ENCODE peak calls at places on chromosomes 2 and 18, in five cellular contexts. Z is prostate gland; R is fibroblast of lung; T is effector memory CD4-positive, alpha-beta T cell; I is uterus. N is an unnamed sample.

GRCh38 chr18:25805323-25805722 is 285.1 kb downstream of the SS18 start:
- DNase-seq in Z (no peak), R (peak; percentile 77), T (no peak), I (no peak), N (no peak)

GRCh38 chr18:29406996-29407395 is 1230.1 kb upstream of the CDH2 start:
- DNase-seq in Z (no peak), R (no peak), T (no peak), I (no peak), N (no peak)

GRCh38 chr18:31268985-31269406 is 49.0 kb upstream of the DSG1 start:
- DNase-seq in Z (peak; percentile 38), R (peak; percentile 36), T (no peak), I (no peak), N (no peak)

GRCh38 chr2:140808816-140809215 is 1322.0 kb downstream of the LRP1B start:
- DNase-seq in Z (no peak), R (no peak), T (no peak), I (no peak), N (no peak)

GRCh38 chr2:205321240-205321639 is 361.1 kb upstream of the NRP2 start:
- DNase-seq in Z (no peak), R (peak; percentile 71), T (no peak), I (no peak), N (no peak)

GRCh38 chr2:29220506-29221270 is 105.5 kb downstream of the CLIP4 start:
- DNase-seq in Z (no peak), R (no peak), T (no peak), I (no peak), N (peak; percentile 43)

GRCh38 chr18:57649536-57650495 is 28.2 kb upstream of the NARS1 start:
- DNase-seq in Z (no peak), R (peak; percentile 69), T (no peak), I (no peak), N (no peak)

GRCh38 chr2:241514545-241514944 is 6.2 kb upstream of the STK25 start:
- DNase-seq in Z (no peak), R (peak; percentile 20), T (no peak), I (no peak), N (no peak)

GRCh38 chr2:53442783-53443182 is 324.8 kb upstream of the CHAC2 start:
- DNase-seq in Z (no peak), R (no peak), T (no peak), I (no peak), N (no peak)

GRCh38 chr2:36270758-36271157 is 84.8 kb upstream of the CRIM1 start:
- DNase-seq in Z (no peak), R (no peak), T (no peak), I (no peak), N (no peak)

GRCh38 chr2:135916232-135916631 is 40.0 kb upstream of the MCM6 start:
- DNase-seq in Z (peak; percentile 26), R (peak; percentile 24), T (no peak), I (no peak), N (no peak)

DNA sequence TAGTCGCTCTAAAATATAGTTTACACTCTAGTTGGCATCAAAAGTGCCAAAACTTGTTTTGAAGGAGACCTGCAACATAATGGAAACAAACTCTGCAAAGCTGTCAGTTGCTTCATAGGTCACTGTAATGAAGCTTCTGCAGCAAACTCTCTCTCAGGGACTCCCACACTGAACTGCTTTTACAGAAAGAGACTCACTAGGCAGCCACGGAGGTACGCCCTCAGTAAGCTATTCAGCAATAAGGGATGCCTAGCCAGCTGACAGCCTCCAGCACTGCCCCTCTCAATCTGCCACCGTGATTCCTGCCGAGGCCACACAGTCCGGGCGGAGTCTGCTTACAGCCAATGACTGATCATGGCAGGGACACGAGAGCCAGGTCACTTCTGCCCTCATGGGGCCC is 51.1 kb downstream of the COLEC12 start:
- DNase-seq in Z (peak; percentile 47), R (no peak), T (no peak), I (no peak), N (no peak)
- H3K4me3 ChIP-seq in Z (no peak overlapping the region), R (no peak overlapping the region), T (no peak overlapping the region), I (no peak overlapping the region), N (no peak overlapping the region)

GRCh38 chr18:37252342-37252741 is 313.3 kb downstream of the CELF4 start:
- DNase-seq in Z (no peak), R (no peak), T (no peak), I (no peak), N (no peak)

GRCh38 chr18:37254256-37254880 is 311.2 kb downstream of the CELF4 start:
- DNase-seq in Z (no peak), R (no peak), T (no peak), I (no peak), N (no peak)

GRCh38 chr18:37252854-37253396 is 312.7 kb downstream of the CELF4 start:
- DNase-seq in Z (no peak), R (no peak), T (no peak), I (no peak), N (no peak)

GRCh38 chr18:37254973-37255372 is 310.6 kb downstream of the CELF4 start:
- DNase-seq in Z (no peak), R (no peak), T (no peak), I (no peak), N (no peak)

DNA sequence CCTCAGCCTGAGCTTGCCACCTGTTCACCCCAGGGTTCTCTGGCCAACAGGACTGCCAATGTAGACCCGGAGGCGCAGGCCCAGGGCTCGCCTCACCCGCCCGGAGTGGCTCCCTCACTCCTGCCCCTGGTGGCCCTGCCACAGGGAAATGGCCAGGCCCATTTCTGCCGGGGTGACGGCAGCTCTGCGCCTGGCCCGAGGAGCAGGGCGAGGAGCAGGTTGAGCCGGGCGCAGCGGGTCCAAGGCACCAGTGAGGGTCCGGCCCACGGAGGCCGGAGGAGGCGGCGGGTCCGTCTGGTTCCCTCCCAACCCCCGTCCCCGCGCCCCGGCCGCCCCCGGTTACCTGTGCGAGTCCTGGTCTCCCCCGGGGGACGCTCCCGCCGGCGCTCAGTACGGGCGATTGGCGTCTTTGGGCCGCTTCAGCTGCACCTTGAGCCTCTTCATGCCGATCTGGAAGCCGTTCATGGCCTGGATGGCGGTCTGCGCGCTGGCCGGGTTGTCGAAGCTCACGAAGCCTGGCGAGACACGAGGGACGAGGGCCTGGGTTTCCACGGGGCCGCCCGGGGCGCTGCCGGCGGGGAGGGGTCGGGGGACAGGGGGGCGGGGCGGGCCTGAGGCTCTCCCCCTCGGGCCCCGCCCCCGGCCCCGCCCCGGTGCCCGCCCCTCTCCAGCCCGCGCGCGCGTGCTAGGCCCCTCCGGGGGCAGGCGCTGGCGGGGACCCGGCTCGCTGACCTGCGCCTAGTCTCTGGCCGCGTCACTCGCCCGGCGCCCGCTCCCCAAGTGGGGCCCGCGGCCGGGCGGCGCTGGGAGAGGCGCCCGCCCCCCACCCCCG is 312.0 kb downstream of the CELF4 start:
- DNase-seq in Z (no peak), R (no peak), T (no peak), I (no peak), N (no peak)
- H3K4me3 ChIP-seq in Z (peak overlapping the region; percentile 33), R (no peak overlapping the region), T (no peak overlapping the region), I (peak overlapping the region; percentile 28), N (peak overlapping the region; percentile 65)

DNA sequence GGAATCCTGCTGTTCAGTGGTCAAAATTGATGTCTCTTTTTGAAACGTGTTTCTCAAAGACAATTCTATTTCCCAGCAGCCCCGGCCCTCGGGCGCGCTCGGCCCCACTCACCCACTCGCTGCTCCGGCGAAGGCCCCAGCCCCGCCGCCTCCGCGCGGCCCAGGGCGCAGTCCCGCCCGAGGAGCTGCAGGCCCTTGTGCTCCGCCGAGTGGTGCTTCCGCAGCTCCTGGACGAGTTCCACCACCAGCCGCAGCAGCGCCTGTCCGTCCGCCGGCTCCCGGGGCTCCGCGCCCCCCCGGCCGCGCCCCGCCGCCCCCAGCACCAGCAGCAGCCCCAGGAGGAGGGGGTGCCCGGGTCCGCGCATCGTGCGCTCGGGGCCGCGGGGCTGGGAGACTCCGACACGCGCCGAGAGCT is 413 bp downstream of the ALKAL2 start:
- DNase-seq in Z (no peak), R (peak; percentile 62), T (no peak), I (peak; percentile 50), N (no peak)
- H3K4me3 ChIP-seq in Z (peak overlapping the region; percentile 26), R (peak overlapping the region; percentile 5), T (no peak overlapping the region), I (peak overlapping the region; percentile 73), N (peak overlapping the region; percentile 74)

GRCh38 chr2:146305164-146305563 is 1539.7 kb upstream of the ACVR2A start:
- DNase-seq in Z (no peak), R (no peak), T (no peak), I (no peak), N (no peak)
- H3K4me3 ChIP-seq in Z (no peak overlapping the region), R (no peak overlapping the region), T (no peak overlapping the region), I (no peak overlapping the region), N (no peak overlapping the region)